ENCODE peak calls at places on chromosomes 2 and 18, in seven cellular contexts. One of them, this sample, is unnamed.

GRCh38 chr2:41710944-41711343 is 336.9 kb upstream of the PKDCC start:
- DNase-seq in activated T-helper 9 cell treated with anti-CD3 and anti-CD28 coated beads, Interleukin-2, amount 50 U/mL, for 16 hours: no peak
- DNase-seq in neural crest cell: no peak
- DNase-seq in hypothalamus: no peak
- DNase-seq in cardiac muscle cell: peak
- DNase-seq in HT1080: no peak
- DNase-seq in AG20443: peak
- DNase-seq in this sample: no peak

GRCh38 chr2:130882111-130882510 is 45.4 kb downstream of the ARHGEF4 start:
- DNase-seq in cardiac muscle cell: no peak
- DNase-seq in hypothalamus: no peak
- DNase-seq in neural crest cell: no peak
- DNase-seq in HT1080: no peak
- DNase-seq in AG20443: no peak
- DNase-seq in activated T-helper 9 cell treated with anti-CD3 and anti-CD28 coated beads, Interleukin-2, amount 50 U/mL, for 16 hours: no peak
- DNase-seq in this sample: no peak

GRCh38 chr18:77071711-77072292 is 60.8 kb downstream of the MBP start:
- DNase-seq in cardiac muscle cell: peak
- DNase-seq in AG20443: peak
- DNase-seq in neural crest cell: no peak
- DNase-seq in hypothalamus: no peak
- DNase-seq in activated T-helper 9 cell treated with anti-CD3 and anti-CD28 coated beads, Interleukin-2, amount 50 U/mL, for 16 hours: peak
- DNase-seq in HT1080: peak
- DNase-seq in this sample: peak

GRCh38 chr2:60097298-60097697 is 456.2 kb downstream of the BCL11A start:
- DNase-seq in activated T-helper 9 cell treated with anti-CD3 and anti-CD28 coated beads, Interleukin-2, amount 50 U/mL, for 16 hours: no peak
- DNase-seq in HT1080: no peak
- DNase-seq in hypothalamus: no peak
- DNase-seq in AG20443: no peak
- DNase-seq in neural crest cell: no peak
- DNase-seq in cardiac muscle cell: no peak
- DNase-seq in this sample: no peak

GRCh38 chr2:185466915-185467314 is 271.7 kb upstream of the FSIP2 start:
- DNase-seq in AG20443: no peak
- DNase-seq in neural crest cell: no peak
- DNase-seq in HT1080: no peak
- DNase-seq in cardiac muscle cell: no peak
- DNase-seq in hypothalamus: no peak
- DNase-seq in activated T-helper 9 cell treated with anti-CD3 and anti-CD28 coated beads, Interleukin-2, amount 50 U/mL, for 16 hours: no peak
- DNase-seq in this sample: no peak

GRCh38 chr2:16900405-16901025 is 234.9 kb upstream of the CYRIA start:
- DNase-seq in neural crest cell: no peak
- DNase-seq in activated T-helper 9 cell treated with anti-CD3 and anti-CD28 coated beads, Interleukin-2, amount 50 U/mL, for 16 hours: no peak
- DNase-seq in cardiac muscle cell: peak
- DNase-seq in HT1080: peak
- DNase-seq in AG20443: no peak
- DNase-seq in hypothalamus: no peak
- DNase-seq in this sample: no peak

GRCh38 chr2:128664499-128664971 is 345.9 kb upstream of the HS6ST1 start:
- DNase-seq in activated T-helper 9 cell treated with anti-CD3 and anti-CD28 coated beads, Interleukin-2, amount 50 U/mL, for 16 hours: no peak
- DNase-seq in hypothalamus: no peak
- DNase-seq in AG20443: peak
- DNase-seq in neural crest cell: no peak
- DNase-seq in cardiac muscle cell: no peak
- DNase-seq in HT1080: no peak
- DNase-seq in this sample: no peak

GRCh38 chr2:27095427-27095744 is 8.8 kb downstream of the KHK start:
- DNase-seq in hypothalamus: no peak
- DNase-seq in AG20443: no peak
- DNase-seq in neural crest cell: no peak
- DNase-seq in HT1080: no peak
- DNase-seq in activated T-helper 9 cell treated with anti-CD3 and anti-CD28 coated beads, Interleukin-2, amount 50 U/mL, for 16 hours: no peak
- DNase-seq in cardiac muscle cell: no peak
- DNase-seq in this sample: no peak

GRCh38 chr2:234678721-234679120 is 181.8 kb upstream of the ARL4C start:
- DNase-seq in activated T-helper 9 cell treated with anti-CD3 and anti-CD28 coated beads, Interleukin-2, amount 50 U/mL, for 16 hours: no peak
- DNase-seq in AG20443: peak
- DNase-seq in hypothalamus: no peak
- DNase-seq in neural crest cell: no peak
- DNase-seq in cardiac muscle cell: peak
- DNase-seq in HT1080: peak
- DNase-seq in this sample: peak

GRCh38 chr2:213125646-213126347 is 25.6 kb downstream of the IKZF2 start:
- DNase-seq in activated T-helper 9 cell treated with anti-CD3 and anti-CD28 coated beads, Interleukin-2, amount 50 U/mL, for 16 hours: no peak
- DNase-seq in cardiac muscle cell: peak
- DNase-seq in AG20443: peak
- DNase-seq in neural crest cell: no peak
- DNase-seq in hypothalamus: no peak
- DNase-seq in HT1080: no peak
- DNase-seq in this sample: peak

GRCh38 chr18:53947092-53947640 is 277.3 kb downstream of the MBD2 start:
- DNase-seq in hypothalamus: no peak
- DNase-seq in cardiac muscle cell: no peak
- DNase-seq in neural crest cell: no peak
- DNase-seq in AG20443: no peak
- DNase-seq in activated T-helper 9 cell treated with anti-CD3 and anti-CD28 coated beads, Interleukin-2, amount 50 U/mL, for 16 hours: no peak
- DNase-seq in HT1080: no peak
- DNase-seq in this sample: no peak

GRCh38 chr2:153477641-153478288 is 797 bp downstream of the RPRM start:
- DNase-seq in hypothalamus: no peak
- DNase-seq in activated T-helper 9 cell treated with anti-CD3 and anti-CD28 coated beads, Interleukin-2, amount 50 U/mL, for 16 hours: no peak
- DNase-seq in cardiac muscle cell: no peak
- DNase-seq in neural crest cell: peak
- DNase-seq in AG20443: no peak
- DNase-seq in HT1080: no peak
- DNase-seq in this sample: no peak

GRCh38 chr2:190996338-190996946 is 17.5 kb downstream of the STAT1 start:
- DNase-seq in cardiac muscle cell: peak
- DNase-seq in hypothalamus: no peak
- DNase-seq in AG20443: peak
- DNase-seq in activated T-helper 9 cell treated with anti-CD3 and anti-CD28 coated beads, Interleukin-2, amount 50 U/mL, for 16 hours: no peak
- DNase-seq in HT1080: peak
- DNase-seq in neural crest cell: no peak
- DNase-seq in this sample: peak

GRCh38 chr2:68980956-68981355 is 6.5 kb downstream of the GKN1 start:
- DNase-seq in hypothalamus: no peak
- DNase-seq in AG20443: no peak
- DNase-seq in activated T-helper 9 cell treated with anti-CD3 and anti-CD28 coated beads, Interleukin-2, amount 50 U/mL, for 16 hours: no peak
- DNase-seq in HT1080: peak
- DNase-seq in neural crest cell: no peak
- DNase-seq in cardiac muscle cell: no peak
- DNase-seq in this sample: peak

GRCh38 chr18:55268146-55268545 is 308.9 kb upstream of the CCDC68 start:
- DNase-seq in hypothalamus: no peak
- DNase-seq in cardiac muscle cell: no peak
- DNase-seq in AG20443: no peak
- DNase-seq in activated T-helper 9 cell treated with anti-CD3 and anti-CD28 coated beads, Interleukin-2, amount 50 U/mL, for 16 hours: no peak
- DNase-seq in HT1080: peak
- DNase-seq in neural crest cell: no peak
- DNase-seq in this sample: no peak

GRCh38 chr18:61464551-61465102 is 131.4 kb downstream of the CDH20 start:
- DNase-seq in neural crest cell: no peak
- DNase-seq in hypothalamus: no peak
- DNase-seq in cardiac muscle cell: no peak
- DNase-seq in HT1080: no peak
- DNase-seq in AG20443: no peak
- DNase-seq in activated T-helper 9 cell treated with anti-CD3 and anti-CD28 coated beads, Interleukin-2, amount 50 U/mL, for 16 hours: no peak
- DNase-seq in this sample: no peak

GRCh38 chr2:170222298-170222697 is 44.4 kb downstream of the MYO3B start:
- DNase-seq in cardiac muscle cell: peak
- DNase-seq in AG20443: no peak
- DNase-seq in activated T-helper 9 cell treated with anti-CD3 and anti-CD28 coated beads, Interleukin-2, amount 50 U/mL, for 16 hours: no peak
- DNase-seq in HT1080: no peak
- DNase-seq in hypothalamus: no peak
- DNase-seq in neural crest cell: no peak
- DNase-seq in this sample: no peak

GRCh38 chr18:51064256-51064655 is 34.2 kb downstream of the SMAD4 start:
- DNase-seq in AG20443: no peak
- DNase-seq in activated T-helper 9 cell treated with anti-CD3 and anti-CD28 coated beads, Interleukin-2, amount 50 U/mL, for 16 hours: no peak
- DNase-seq in neural crest cell: no peak
- DNase-seq in cardiac muscle cell: no peak
- DNase-seq in HT1080: no peak
- DNase-seq in hypothalamus: no peak
- DNase-seq in this sample: no peak

GRCh38 chr18:40738321-40738880 is 1216.6 kb upstream of the PIK3C3 start:
- DNase-seq in hypothalamus: no peak
- DNase-seq in neural crest cell: no peak
- DNase-seq in cardiac muscle cell: no peak
- DNase-seq in HT1080: no peak
- DNase-seq in activated T-helper 9 cell treated with anti-CD3 and anti-CD28 coated beads, Interleukin-2, amount 50 U/mL, for 16 hours: no peak
- DNase-seq in AG20443: no peak
- DNase-seq in this sample: no peak

GRCh38 chr2:146246734-146247523 is 1597.9 kb upstream of the ACVR2A start:
- DNase-seq in neural crest cell: no peak
- DNase-seq in hypothalamus: no peak
- DNase-seq in activated T-helper 9 cell treated with anti-CD3 and anti-CD28 coated beads, Interleukin-2, amount 50 U/mL, for 16 hours: no peak
- DNase-seq in HT1080: no peak
- DNase-seq in AG20443: no peak
- DNase-seq in cardiac muscle cell: no peak
- DNase-seq in this sample: no peak

GRCh38 chr2:209086761-209087160 is 337.1 kb upstream of the MAP2 start:
- DNase-seq in AG20443: no peak
- DNase-seq in hypothalamus: no peak
- DNase-seq in activated T-helper 9 cell treated with anti-CD3 and anti-CD28 coated beads, Interleukin-2, amount 50 U/mL, for 16 hours: no peak
- DNase-seq in cardiac muscle cell: no peak
- DNase-seq in HT1080: no peak
- DNase-seq in neural crest cell: no peak
- DNase-seq in this sample: no peak

GRCh38 chr2:201532686-201533304 is 81.3 kb downstream of the STRADB start:
- DNase-seq in hypothalamus: no peak
- DNase-seq in AG20443: peak
- DNase-seq in activated T-helper 9 cell treated with anti-CD3 and anti-CD28 coated beads, Interleukin-2, amount 50 U/mL, for 16 hours: no peak
- DNase-seq in cardiac muscle cell: peak
- DNase-seq in HT1080: peak
- DNase-seq in neural crest cell: no peak
- DNase-seq in this sample: peak

GRCh38 chr2:239721991-239722759 is 303.0 kb downstream of the NDUFA10 start:
- DNase-seq in AG20443: no peak
- DNase-seq in activated T-helper 9 cell treated with anti-CD3 and anti-CD28 coated beads, Interleukin-2, amount 50 U/mL, for 16 hours: no peak
- DNase-seq in cardiac muscle cell: no peak
- DNase-seq in hypothalamus: no peak
- DNase-seq in HT1080: no peak
- DNase-seq in neural crest cell: no peak
- DNase-seq in this sample: no peak

GRCh38 chr2:199288424-199288823 is 169.3 kb downstream of the SATB2 start:
- DNase-seq in AG20443: no peak
- DNase-seq in activated T-helper 9 cell treated with anti-CD3 and anti-CD28 coated beads, Interleukin-2, amount 50 U/mL, for 16 hours: no peak
- DNase-seq in cardiac muscle cell: no peak
- DNase-seq in HT1080: no peak
- DNase-seq in neural crest cell: no peak
- DNase-seq in hypothalamus: no peak
- DNase-seq in this sample: no peak

GRCh38 chr2:218798767-218799504 is 17.0 kb downstream of the CYP27A1 start:
- DNase-seq in AG20443: no peak
- DNase-seq in hypothalamus: no peak
- DNase-seq in cardiac muscle cell: peak
- DNase-seq in HT1080: no peak
- DNase-seq in neural crest cell: no peak
- DNase-seq in activated T-helper 9 cell treated with anti-CD3 and anti-CD28 coated beads, Interleukin-2, amount 50 U/mL, for 16 hours: no peak
- DNase-seq in this sample: no peak

GRCh38 chr2:17615728-17616351 is 75.3 kb downstream of the VSNL1 start:
- DNase-seq in HT1080: peak
- DNase-seq in AG20443: peak
- DNase-seq in activated T-helper 9 cell treated with anti-CD3 and anti-CD28 coated beads, Interleukin-2, amount 50 U/mL, for 16 hours: no peak
- DNase-seq in hypothalamus: no peak
- DNase-seq in cardiac muscle cell: peak
- DNase-seq in neural crest cell: no peak
- DNase-seq in this sample: peak

GRCh38 chr2:95359501-95359930 is 43.0 kb upstream of the FAHD2A start:
- DNase-seq in hypothalamus: no peak
- DNase-seq in HT1080: no peak
- DNase-seq in cardiac muscle cell: no peak
- DNase-seq in activated T-helper 9 cell treated with anti-CD3 and anti-CD28 coated beads, Interleukin-2, amount 50 U/mL, for 16 hours: no peak
- DNase-seq in neural crest cell: no peak
- DNase-seq in AG20443: no peak
- DNase-seq in this sample: no peak

GRCh38 chr2:8370258-8370802 is 311.5 kb upstream of the ID2 start:
- DNase-seq in activated T-helper 9 cell treated with anti-CD3 and anti-CD28 coated beads, Interleukin-2, amount 50 U/mL, for 16 hours: no peak
- DNase-seq in neural crest cell: no peak
- DNase-seq in HT1080: no peak
- DNase-seq in AG20443: no peak
- DNase-seq in cardiac muscle cell: no peak
- DNase-seq in hypothalamus: no peak
- DNase-seq in this sample: no peak

GRCh38 chr2:26780203-26780760 is 5.6 kb upstream of the CENPA start:
- DNase-seq in hypothalamus: no peak
- DNase-seq in activated T-helper 9 cell treated with anti-CD3 and anti-CD28 coated beads, Interleukin-2, amount 50 U/mL, for 16 hours: no peak
- DNase-seq in cardiac muscle cell: no peak
- DNase-seq in neural crest cell: no peak
- DNase-seq in AG20443: no peak
- DNase-seq in HT1080: no peak
- DNase-seq in this sample: no peak

GRCh38 chr2:182330451-182331325 is 96.1 kb downstream of the PDE1A start:
- DNase-seq in HT1080: peak
- DNase-seq in neural crest cell: no peak
- DNase-seq in activated T-helper 9 cell treated with anti-CD3 and anti-CD28 coated beads, Interleukin-2, amount 50 U/mL, for 16 hours: no peak
- DNase-seq in AG20443: peak
- DNase-seq in hypothalamus: no peak
- DNase-seq in cardiac muscle cell: peak
- DNase-seq in this sample: no peak

GRCh38 chr18:49072524-49072934 is 121.8 kb upstream of the SMAD7 start:
- DNase-seq in AG20443: peak
- DNase-seq in hypothalamus: no peak
- DNase-seq in HT1080: no peak
- DNase-seq in cardiac muscle cell: peak
- DNase-seq in neural crest cell: no peak
- DNase-seq in activated T-helper 9 cell treated with anti-CD3 and anti-CD28 coated beads, Interleukin-2, amount 50 U/mL, for 16 hours: no peak
- DNase-seq in this sample: no peak

GRCh38 chr2:144513388-144514100 is 6.4 kb downstream of the ZEB2 start:
- DNase-seq in neural crest cell: no peak
- DNase-seq in HT1080: no peak
- DNase-seq in cardiac muscle cell: peak
- DNase-seq in activated T-helper 9 cell treated with anti-CD3 and anti-CD28 coated beads, Interleukin-2, amount 50 U/mL, for 16 hours: no peak
- DNase-seq in AG20443: peak
- DNase-seq in hypothalamus: peak
- DNase-seq in this sample: peak

GRCh38 chr2:85756822-85757435 is 3.1 kb downstream of the ATOH8 start:
- DNase-seq in hypothalamus: no peak
- DNase-seq in neural crest cell: no peak
- DNase-seq in cardiac muscle cell: no peak
- DNase-seq in HT1080: no peak
- DNase-seq in AG20443: no peak
- DNase-seq in activated T-helper 9 cell treated with anti-CD3 and anti-CD28 coated beads, Interleukin-2, amount 50 U/mL, for 16 hours: no peak
- DNase-seq in this sample: no peak

GRCh38 chr2:152415231-152415642 is 80.3 kb downstream of the FMNL2 start:
- DNase-seq in hypothalamus: no peak
- DNase-seq in cardiac muscle cell: no peak
- DNase-seq in HT1080: peak
- DNase-seq in AG20443: no peak
- DNase-seq in neural crest cell: no peak
- DNase-seq in activated T-helper 9 cell treated with anti-CD3 and anti-CD28 coated beads, Interleukin-2, amount 50 U/mL, for 16 hours: no peak
- DNase-seq in this sample: peak

GRCh38 chr2:99933894-99934650 is 208.3 kb downstream of the AFF3 start:
- DNase-seq in cardiac muscle cell: no peak
- DNase-seq in HT1080: no peak
- DNase-seq in AG20443: no peak
- DNase-seq in hypothalamus: no peak
- DNase-seq in neural crest cell: no peak
- DNase-seq in activated T-helper 9 cell treated with anti-CD3 and anti-CD28 coated beads, Interleukin-2, amount 50 U/mL, for 16 hours: no peak
- DNase-seq in this sample: no peak

GRCh38 chr18:43159091-43159490 is 43.6 kb upstream of the RIT2 start:
- DNase-seq in neural crest cell: no peak
- DNase-seq in hypothalamus: no peak
- DNase-seq in HT1080: no peak
- DNase-seq in activated T-helper 9 cell treated with anti-CD3 and anti-CD28 coated beads, Interleukin-2, amount 50 U/mL, for 16 hours: no peak
- DNase-seq in cardiac muscle cell: peak
- DNase-seq in AG20443: no peak
- DNase-seq in this sample: no peak

GRCh38 chr2:71483246-71483645 is 29.9 kb downstream of the DYSF start:
- DNase-seq in activated T-helper 9 cell treated with anti-CD3 and anti-CD28 coated beads, Interleukin-2, amount 50 U/mL, for 16 hours: no peak
- DNase-seq in HT1080: no peak
- DNase-seq in cardiac muscle cell: no peak
- DNase-seq in AG20443: no peak
- DNase-seq in neural crest cell: no peak
- DNase-seq in hypothalamus: no peak
- DNase-seq in this sample: no peak

GRCh38 chr2:62055724-62056336 is 140.1 kb upstream of the B3GNT2 start:
- DNase-seq in activated T-helper 9 cell treated with anti-CD3 and anti-CD28 coated beads, Interleukin-2, amount 50 U/mL, for 16 hours: no peak
- DNase-seq in HT1080: peak
- DNase-seq in neural crest cell: no peak
- DNase-seq in hypothalamus: no peak
- DNase-seq in cardiac muscle cell: no peak
- DNase-seq in AG20443: no peak
- DNase-seq in this sample: no peak